ENCODE peak calls at places on chromosomes 16 and 17, in four cellular contexts. One of them, this sample, is unnamed.

GRCh38 chr16:30382398-30383015 is at the start of gene SEPTIN1:
- DNase-seq in stimulated activated naive CD4-positive, alpha-beta T cell: peak; percentile 58
- DNase-seq in activated effector memory CD4-positive, alpha-beta T cell treated with Interleukin-2 at 50 U/mL for 16 hours: peak; percentile 78
- DNase-seq in upper lobe of right lung: no peak
- DNase-seq in this sample: peak; percentile 69

GRCh38 chr16:16013812-16014211 is 64.4 kb downstream of the ABCC1 start:
- DNase-seq in upper lobe of right lung: no peak
- DNase-seq in activated effector memory CD4-positive, alpha-beta T cell treated with Interleukin-2 at 50 U/mL for 16 hours: no peak
- DNase-seq in stimulated activated naive CD4-positive, alpha-beta T cell: no peak
- DNase-seq in this sample: no peak

GRCh38 chr16:81548551-81548900 is 103.9 kb downstream of the CMIP start:
- DNase-seq in upper lobe of right lung: no peak
- DNase-seq in stimulated activated naive CD4-positive, alpha-beta T cell: no peak
- DNase-seq in activated effector memory CD4-positive, alpha-beta T cell treated with Interleukin-2 at 50 U/mL for 16 hours: no peak
- DNase-seq in this sample: no peak

GRCh38 chr17:34370376-34370996 is 7.5 kb upstream of the CCL1 start:
- DNase-seq in upper lobe of right lung: no peak
- DNase-seq in stimulated activated naive CD4-positive, alpha-beta T cell: no peak
- DNase-seq in activated effector memory CD4-positive, alpha-beta T cell treated with Interleukin-2 at 50 U/mL for 16 hours: no peak
- DNase-seq in this sample: no peak

GRCh38 chr17:4269915-4270314 is 6.1 kb upstream of the ANKFY1 start:
- DNase-seq in activated effector memory CD4-positive, alpha-beta T cell treated with Interleukin-2 at 50 U/mL for 16 hours: no peak
- DNase-seq in upper lobe of right lung: no peak
- DNase-seq in stimulated activated naive CD4-positive, alpha-beta T cell: no peak
- DNase-seq in this sample: no peak

GRCh38 chr16:71515026-71515425 is 11.2 kb upstream of the CHST4 start:
- DNase-seq in activated effector memory CD4-positive, alpha-beta T cell treated with Interleukin-2 at 50 U/mL for 16 hours: no peak
- DNase-seq in upper lobe of right lung: no peak
- DNase-seq in stimulated activated naive CD4-positive, alpha-beta T cell: no peak
- DNase-seq in this sample: no peak

GRCh38 chr17:64534187-64534586 is 27.4 kb downstream of the CEP95 start:
- DNase-seq in activated effector memory CD4-positive, alpha-beta T cell treated with Interleukin-2 at 50 U/mL for 16 hours: no peak
- DNase-seq in upper lobe of right lung: no peak
- DNase-seq in stimulated activated naive CD4-positive, alpha-beta T cell: no peak
- DNase-seq in this sample: no peak

GRCh38 chr17:67531291-67531690 is 154.2 kb downstream of the PITPNC1 start:
- DNase-seq in activated effector memory CD4-positive, alpha-beta T cell treated with Interleukin-2 at 50 U/mL for 16 hours: no peak
- DNase-seq in upper lobe of right lung: no peak
- DNase-seq in stimulated activated naive CD4-positive, alpha-beta T cell: no peak
- DNase-seq in this sample: no peak

GRCh38 chr17:50423553-50424159 is 2.4 kb upstream of the ACSF2 start:
- DNase-seq in upper lobe of right lung: no peak
- DNase-seq in activated effector memory CD4-positive, alpha-beta T cell treated with Interleukin-2 at 50 U/mL for 16 hours: no peak
- DNase-seq in stimulated activated naive CD4-positive, alpha-beta T cell: no peak
- DNase-seq in this sample: no peak

GRCh38 chr17:47804461-47804860 is 17.1 kb downstream of the OSBPL7 start:
- DNase-seq in activated effector memory CD4-positive, alpha-beta T cell treated with Interleukin-2 at 50 U/mL for 16 hours: no peak
- DNase-seq in stimulated activated naive CD4-positive, alpha-beta T cell: no peak
- DNase-seq in upper lobe of right lung: peak; percentile 9
- DNase-seq in this sample: no peak

GRCh38 chr17:38511126-38512108 is 83.2 kb downstream of the ARHGAP23 start:
- DNase-seq in upper lobe of right lung: no peak
- DNase-seq in stimulated activated naive CD4-positive, alpha-beta T cell: no peak
- DNase-seq in activated effector memory CD4-positive, alpha-beta T cell treated with Interleukin-2 at 50 U/mL for 16 hours: no peak
- DNase-seq in this sample: no peak

GRCh38 chr17:32161506-32162365 is 19.4 kb downstream of the RHOT1 start:
- DNase-seq in upper lobe of right lung: no peak
- DNase-seq in stimulated activated naive CD4-positive, alpha-beta T cell: no peak
- DNase-seq in activated effector memory CD4-positive, alpha-beta T cell treated with Interleukin-2 at 50 U/mL for 16 hours: no peak
- DNase-seq in this sample: no peak

GRCh38 chr17:66255112-66255511 is 25.9 kb upstream of the APOH start:
- DNase-seq in upper lobe of right lung: no peak
- DNase-seq in activated effector memory CD4-positive, alpha-beta T cell treated with Interleukin-2 at 50 U/mL for 16 hours: no peak
- DNase-seq in stimulated activated naive CD4-positive, alpha-beta T cell: peak; percentile 8
- DNase-seq in this sample: peak; percentile 4

GRCh38 chr16:89555780-89556179 is 4.7 kb upstream of the RPL13 start:
- DNase-seq in upper lobe of right lung: no peak
- DNase-seq in activated effector memory CD4-positive, alpha-beta T cell treated with Interleukin-2 at 50 U/mL for 16 hours: no peak
- DNase-seq in stimulated activated naive CD4-positive, alpha-beta T cell: no peak
- DNase-seq in this sample: no peak

GRCh38 chr17:50388728-50389127 is 8.6 kb downstream of the LRRC59 start:
- DNase-seq in stimulated activated naive CD4-positive, alpha-beta T cell: no peak
- DNase-seq in activated effector memory CD4-positive, alpha-beta T cell treated with Interleukin-2 at 50 U/mL for 16 hours: no peak
- DNase-seq in upper lobe of right lung: no peak
- DNase-seq in this sample: no peak

GRCh38 chr16:84286568-84287220 is 8.0 kb upstream of the WFDC1 start:
- DNase-seq in activated effector memory CD4-positive, alpha-beta T cell treated with Interleukin-2 at 50 U/mL for 16 hours: no peak
- DNase-seq in upper lobe of right lung: peak; percentile 81
- DNase-seq in stimulated activated naive CD4-positive, alpha-beta T cell: no peak
- DNase-seq in this sample: no peak

GRCh38 chr16:24344791-24345190 is 88.7 kb downstream of the CACNG3 start:
- DNase-seq in activated effector memory CD4-positive, alpha-beta T cell treated with Interleukin-2 at 50 U/mL for 16 hours: no peak
- DNase-seq in stimulated activated naive CD4-positive, alpha-beta T cell: no peak
- DNase-seq in upper lobe of right lung: no peak
- DNase-seq in this sample: no peak

GRCh38 chr16:66656547-66656946 is 40.0 kb downstream of the CMTM4 start:
- DNase-seq in activated effector memory CD4-positive, alpha-beta T cell treated with Interleukin-2 at 50 U/mL for 16 hours: no peak
- DNase-seq in stimulated activated naive CD4-positive, alpha-beta T cell: no peak
- DNase-seq in upper lobe of right lung: no peak
- DNase-seq in this sample: no peak

GRCh38 chr17:72696156-72696555 is 396.3 kb downstream of the SLC39A11 start:
- DNase-seq in upper lobe of right lung: no peak
- DNase-seq in activated effector memory CD4-positive, alpha-beta T cell treated with Interleukin-2 at 50 U/mL for 16 hours: no peak
- DNase-seq in stimulated activated naive CD4-positive, alpha-beta T cell: no peak
- DNase-seq in this sample: no peak

GRCh38 chr17:82231562-82232321 is 2.9 kb downstream of the SLC16A3 start:
- DNase-seq in stimulated activated naive CD4-positive, alpha-beta T cell: peak; percentile 11
- DNase-seq in activated effector memory CD4-positive, alpha-beta T cell treated with Interleukin-2 at 50 U/mL for 16 hours: no peak
- DNase-seq in upper lobe of right lung: peak; percentile 94
- DNase-seq in this sample: no peak

GRCh38 chr16:73232555-73233422 is 184.9 kb upstream of the ZFHX3 start:
- DNase-seq in upper lobe of right lung: no peak
- DNase-seq in activated effector memory CD4-positive, alpha-beta T cell treated with Interleukin-2 at 50 U/mL for 16 hours: no peak
- DNase-seq in stimulated activated naive CD4-positive, alpha-beta T cell: no peak
- DNase-seq in this sample: no peak

GRCh38 chr17:60328679-60329078 is 63.3 kb downstream of the USP32 start:
- DNase-seq in upper lobe of right lung: no peak
- DNase-seq in stimulated activated naive CD4-positive, alpha-beta T cell: no peak
- DNase-seq in activated effector memory CD4-positive, alpha-beta T cell treated with Interleukin-2 at 50 U/mL for 16 hours: no peak
- DNase-seq in this sample: no peak

GRCh38 chr17:79684132-79684985 is 46.4 kb upstream of the ENPP7 start:
- DNase-seq in stimulated activated naive CD4-positive, alpha-beta T cell: no peak
- DNase-seq in activated effector memory CD4-positive, alpha-beta T cell treated with Interleukin-2 at 50 U/mL for 16 hours: no peak
- DNase-seq in upper lobe of right lung: no peak
- DNase-seq in this sample: no peak

GRCh38 chr17:6330936-6331335 is 104.0 kb downstream of the AIPL1 start:
- DNase-seq in activated effector memory CD4-positive, alpha-beta T cell treated with Interleukin-2 at 50 U/mL for 16 hours: no peak
- DNase-seq in stimulated activated naive CD4-positive, alpha-beta T cell: no peak
- DNase-seq in upper lobe of right lung: no peak
- DNase-seq in this sample: no peak

GRCh38 chr16:68492151-68492500 is 43.8 kb upstream of the SMPD3 start:
- DNase-seq in upper lobe of right lung: no peak
- DNase-seq in activated effector memory CD4-positive, alpha-beta T cell treated with Interleukin-2 at 50 U/mL for 16 hours: no peak
- DNase-seq in stimulated activated naive CD4-positive, alpha-beta T cell: no peak
- DNase-seq in this sample: no peak

GRCh38 chr16:17356243-17356933 is 114.4 kb downstream of the XYLT1 start:
- DNase-seq in stimulated activated naive CD4-positive, alpha-beta T cell: no peak
- DNase-seq in activated effector memory CD4-positive, alpha-beta T cell treated with Interleukin-2 at 50 U/mL for 16 hours: no peak
- DNase-seq in upper lobe of right lung: no peak
- DNase-seq in this sample: no peak

This sample was measured in activated T-helper 1 cell treated with Interleukin-2 at 50 U/mL for 16 hours.